ENCODE peak calls at places on chromosome 18, in eight cellular contexts. K, D, G, E, W, V, I and C are unnamed samples.

GRCh38 chr18:30094556-30094955 is 948.0 kb downstream of the DSC3 start:
- DNase-seq in K (peak), D (peak), G (peak), E (peak), W (peak), V (no peak), I (no peak), C (no peak)

GRCh38 chr18:23270999-23271680 is 135.9 kb downstream of the CABLES1 start:
- DNase-seq in K (no peak), D (peak), G (no peak), E (peak), W (peak), V (no peak), I (no peak), C (no peak)

GRCh38 chr18:49030692-49031443 is 80.1 kb upstream of the SMAD7 start:
- DNase-seq in K (no peak), D (no peak), G (peak), E (peak), W (peak), V (no peak), I (no peak), C (no peak)

GRCh38 chr18:24051256-24051947 is 36.8 kb downstream of the TTC39C start:
- DNase-seq in K (no peak), D (peak), G (peak), E (no peak), W (peak), V (no peak), I (no peak), C (no peak)

GRCh38 chr18:46054956-46055831 is 16.9 kb downstream of the PSTPIP2 start:
- DNase-seq in K (no peak), D (no peak), G (no peak), E (no peak), W (no peak), V (no peak), I (no peak), C (no peak)

GRCh38 chr18:49258938-49259337 is 201.5 kb downstream of the DYM start:
- DNase-seq in K (no peak), D (no peak), G (no peak), E (no peak), W (no peak), V (no peak), I (no peak), C (no peak)

GRCh38 chr18:7079231-7079630 is 38.4 kb downstream of the LAMA1 start:
- DNase-seq in K (no peak), D (no peak), G (no peak), E (no peak), W (no peak), V (no peak), I (no peak), C (no peak)

GRCh38 chr18:77131100-77131651 is 1.4 kb downstream of the MBP start:
- DNase-seq in K (no peak), D (no peak), G (peak), E (no peak), W (peak), V (no peak), I (peak), C (peak)

GRCh38 chr18:47050468-47050867 is 15.0 kb upstream of the ELOA2 start:
- DNase-seq in K (peak), D (peak), G (peak), E (peak), W (peak), V (no peak), I (no peak), C (no peak)

GRCh38 chr18:56115072-56116038 is 523.0 kb downstream of the TXNL1 start:
- DNase-seq in K (no peak), D (peak), G (no peak), E (no peak), W (no peak), V (no peak), I (no peak), C (no peak)

GRCh38 chr18:22613788-22614187 is 196.1 kb upstream of the CTAGE1 start:
- DNase-seq in K (no peak), D (peak), G (no peak), E (peak), W (peak), V (no peak), I (no peak), C (no peak)

GRCh38 chr18:68843467-68844089 is 45.7 kb downstream of the CCDC102B start:
- DNase-seq in K (no peak), D (peak), G (peak), E (no peak), W (peak), V (no peak), I (no peak), C (no peak)

GRCh38 chr18:35121038-35121437 is 79.8 kb downstream of the MAPRE2 start:
- DNase-seq in K (no peak), D (no peak), G (no peak), E (no peak), W (no peak), V (no peak), I (no peak), C (no peak)

GRCh38 chr18:34990571-34990970 is 50.6 kb upstream of the MAPRE2 start:
- DNase-seq in K (no peak), D (peak), G (peak), E (peak), W (peak), V (no peak), I (peak), C (no peak)

GRCh38 chr18:37533647-37534565 is 31.7 kb downstream of the CELF4 start:
- DNase-seq in K (no peak), D (no peak), G (no peak), E (no peak), W (no peak), V (no peak), I (no peak), C (no peak)
- TF ChIP-seq CTCF in K (peak), D (no peak), G (peak), E (no peak), W (no peak), V (peak), I (no peak), C (no peak)

GRCh38 chr18:9334351-9335254 is at the start of gene TWSG1:
- DNase-seq in K (peak), D (peak), G (peak), E (peak), W (peak), V (peak), I (peak), C (peak)
- TF ChIP-seq CTCF in K (peak), D (peak), G (no peak), E (peak), W (peak), V (peak), I (peak), C (peak)

GRCh38 chr18:58143391-58143790 is 99.4 kb downstream of the NEDD4L start:
- DNase-seq in K (no peak), D (peak), G (no peak), E (no peak), W (peak), V (no peak), I (no peak), C (no peak)

GRCh38 chr18:58140366-58141325 is 96.6 kb downstream of the NEDD4L start:
- DNase-seq in K (no peak), D (no peak), G (no peak), E (no peak), W (no peak), V (no peak), I (no peak), C (no peak)

GRCh38 chr18:58144106-58144505 is 100.1 kb downstream of the NEDD4L start:
- DNase-seq in K (no peak), D (no peak), G (no peak), E (no peak), W (no peak), V (no peak), I (no peak), C (no peak)

GRCh38 chr18:58146099-58146498 is 102.1 kb downstream of the NEDD4L start:
- DNase-seq in K (no peak), D (no peak), G (no peak), E (no peak), W (no peak), V (no peak), I (no peak), C (no peak)

GRCh38 chr18:58144671-58145285 is 100.8 kb downstream of the NEDD4L start:
- DNase-seq in K (no peak), D (no peak), G (no peak), E (no peak), W (no peak), V (no peak), I (no peak), C (no peak)
- TF ChIP-seq CTCF in K (no peak), D (no peak), G (no peak), E (no peak), W (no peak), V (no peak), I (no peak), C (no peak)

DNA sequence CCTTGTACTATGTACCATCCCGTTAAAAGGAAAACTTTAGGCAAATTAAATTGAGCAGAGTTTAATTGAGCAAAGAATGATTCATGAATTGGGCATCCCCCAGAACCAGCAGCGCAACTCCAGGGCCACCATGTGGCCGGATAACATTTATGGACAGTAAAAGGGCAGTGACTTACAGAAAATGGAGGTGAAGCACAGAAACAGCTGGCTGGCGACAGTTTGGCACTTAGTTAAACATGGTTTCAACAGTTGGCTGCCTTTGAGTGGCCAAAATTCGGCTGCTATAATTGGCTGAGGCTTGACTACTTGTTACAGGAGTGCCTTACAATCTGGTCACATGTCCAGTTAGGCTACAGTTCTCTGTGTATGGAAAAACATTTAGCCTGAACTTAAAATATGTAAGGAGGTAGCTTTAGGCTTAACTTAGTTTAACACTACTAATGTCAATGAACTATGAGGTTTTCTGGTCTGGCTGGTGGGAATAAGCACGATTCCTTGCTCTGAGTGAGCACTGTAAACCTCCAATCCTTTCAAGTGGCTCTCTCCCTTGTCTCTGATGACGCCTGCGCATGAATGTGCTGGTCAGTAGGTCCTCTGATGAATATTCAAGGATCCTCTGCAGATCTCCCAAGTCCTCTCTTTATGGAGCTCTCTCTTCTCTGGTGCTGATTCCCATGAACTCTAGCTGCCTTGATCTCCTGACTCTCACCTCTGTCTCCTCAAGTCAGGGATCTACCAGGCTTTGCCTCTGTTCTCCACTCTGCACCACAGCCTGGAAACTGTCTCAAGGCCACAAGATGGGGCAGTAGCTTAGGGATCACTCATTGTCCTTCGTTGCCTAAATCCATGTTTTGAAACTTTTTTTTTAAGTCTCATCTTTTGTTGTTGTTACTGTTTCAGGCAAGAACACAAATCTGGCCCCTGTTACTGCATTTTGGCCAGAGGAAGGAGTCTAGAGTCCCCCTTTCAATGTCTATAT is 24.4 kb upstream of the RAB31 start:
- DNase-seq in K (no peak), D (peak), G (peak), E (peak), W (peak), V (no peak), I (peak), C (peak)
- TF ChIP-seq CTCF in K (peak), D (peak), G (peak), E (peak), W (peak), V (peak), I (no peak), C (peak)

GRCh38 chr18:54931152-54931551 is 28.1 kb downstream of the CCDC68 start:
- DNase-seq in K (no peak), D (no peak), G (no peak), E (no peak), W (no peak), V (no peak), I (no peak), C (no peak)
- TF ChIP-seq CTCF in K (no peak), D (no peak), G (no peak), E (no peak), W (no peak), V (no peak), I (no peak), C (no peak)

GRCh38 chr18:9366126-9366714 is 31.6 kb downstream of the TWSG1 start:
- DNase-seq in K (peak), D (peak), G (peak), E (peak), W (peak), V (peak), I (no peak), C (no peak)
- TF ChIP-seq CTCF in K (peak), D (peak), G (peak), E (peak), W (peak), V (peak), I (no peak), C (peak)

GRCh38 chr18:62324355-62324828 is 718 bp upstream of the TNFRSF11A start:
- DNase-seq in K (no peak), D (no peak), G (no peak), E (no peak), W (no peak), V (no peak), I (no peak), C (no peak)
- TF ChIP-seq CTCF in K (no peak), D (no peak), G (no peak), E (no peak), W (no peak), V (no peak), I (no peak), C (no peak)

DNA sequence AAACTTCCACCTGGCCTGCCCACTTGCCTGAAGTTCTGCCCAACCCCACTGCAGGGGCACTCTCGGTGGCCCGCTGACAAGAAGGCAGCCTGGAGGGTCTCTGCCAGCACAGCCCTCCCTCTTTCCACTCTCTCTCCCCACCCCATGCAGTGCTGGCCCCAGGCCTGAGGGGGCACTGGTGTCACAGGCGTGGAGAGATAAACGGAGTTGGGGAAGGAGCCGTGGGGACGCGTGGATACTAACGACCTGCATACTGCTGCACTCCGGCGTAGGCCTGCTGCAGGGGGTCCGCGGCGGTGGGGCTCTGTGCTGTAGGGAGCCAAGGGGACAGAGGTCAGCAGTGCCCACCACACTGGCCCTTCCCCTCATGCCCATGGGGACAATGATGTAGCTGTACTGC is 299.3 kb downstream of the CELF4 start:
- DNase-seq in K (no peak), D (no peak), G (no peak), E (no peak), W (no peak), V (no peak), I (no peak), C (no peak)
- TF ChIP-seq CTCF in K (no peak), D (peak), G (no peak), E (no peak), W (no peak), V (no peak), I (no peak), C (no peak)